ENCODE peak calls at places on chromosome 10, in seven cellular contexts. One of them, this sample, is unnamed.

GRCh38 chr10:129678186-129678585 is 211.1 kb downstream of the MGMT start:
- DNase-seq in Panc1: no peak
- DNase-seq in cardiac fibroblast: no peak
- DNase-seq in sigmoid colon: no peak
- DNase-seq in left ventricle myocardium inferior: no peak
- DNase-seq in breast epithelium: no peak
- DNase-seq in GM13977: no peak
- DNase-seq in this sample: no peak

GRCh38 chr10:42963302-42963701 is 113.6 kb upstream of the RET start:
- DNase-seq in GM13977: no peak
- DNase-seq in Panc1: no peak
- DNase-seq in breast epithelium: no peak
- DNase-seq in cardiac fibroblast: no peak
- DNase-seq in left ventricle myocardium inferior: peak
- DNase-seq in sigmoid colon: peak
- DNase-seq in this sample: no peak

GRCh38 chr10:108899686-108900085 is 1023.6 kb downstream of the XPNPEP1 start:
- DNase-seq in breast epithelium: no peak
- DNase-seq in GM13977: no peak
- DNase-seq in Panc1: no peak
- DNase-seq in left ventricle myocardium inferior: no peak
- DNase-seq in sigmoid colon: no peak
- DNase-seq in cardiac fibroblast: no peak
- DNase-seq in this sample: no peak

GRCh38 chr10:7789390-7789789 is 1.4 kb downstream of the ATP5F1C start:
- DNase-seq in GM13977: no peak
- DNase-seq in Panc1: no peak
- DNase-seq in sigmoid colon: no peak
- DNase-seq in cardiac fibroblast: peak
- DNase-seq in left ventricle myocardium inferior: peak
- DNase-seq in breast epithelium: no peak
- DNase-seq in this sample: peak

GRCh38 chr10:132971448-132972148 is 29.2 kb upstream of the CFAP46 start:
- DNase-seq in GM13977: no peak
- DNase-seq in breast epithelium: no peak
- DNase-seq in Panc1: no peak
- DNase-seq in sigmoid colon: peak
- DNase-seq in left ventricle myocardium inferior: no peak
- DNase-seq in cardiac fibroblast: no peak
- DNase-seq in this sample: no peak

GRCh38 chr10:101236376-101237079 is 7.3 kb upstream of the LBX1 start:
- DNase-seq in cardiac fibroblast: no peak
- DNase-seq in breast epithelium: no peak
- DNase-seq in GM13977: no peak
- DNase-seq in Panc1: no peak
- DNase-seq in sigmoid colon: no peak
- DNase-seq in left ventricle myocardium inferior: no peak
- DNase-seq in this sample: no peak

GRCh38 chr10:593421-593820 is 96.0 kb downstream of the DIP2C start:
- DNase-seq in cardiac fibroblast: no peak
- DNase-seq in GM13977: no peak
- DNase-seq in Panc1: no peak
- DNase-seq in breast epithelium: no peak
- DNase-seq in sigmoid colon: no peak
- DNase-seq in left ventricle myocardium inferior: no peak
- DNase-seq in this sample: no peak

GRCh38 chr10:72184156-72184555 is 31.7 kb upstream of the ANAPC16 start:
- DNase-seq in GM13977: no peak
- DNase-seq in Panc1: no peak
- DNase-seq in sigmoid colon: no peak
- DNase-seq in cardiac fibroblast: no peak
- DNase-seq in breast epithelium: no peak
- DNase-seq in left ventricle myocardium inferior: no peak
- DNase-seq in this sample: no peak

GRCh38 chr10:126461289-126461688 is 73.0 kb upstream of the ADAM12 start:
- DNase-seq in left ventricle myocardium inferior: no peak
- DNase-seq in breast epithelium: no peak
- DNase-seq in GM13977: no peak
- DNase-seq in Panc1: no peak
- DNase-seq in sigmoid colon: no peak
- DNase-seq in cardiac fibroblast: no peak
- DNase-seq in this sample: no peak

GRCh38 chr10:126456632-126457031 is 68.4 kb upstream of the ADAM12 start:
- DNase-seq in sigmoid colon: no peak
- DNase-seq in breast epithelium: no peak
- DNase-seq in left ventricle myocardium inferior: no peak
- DNase-seq in Panc1: no peak
- DNase-seq in GM13977: no peak
- DNase-seq in cardiac fibroblast: no peak
- DNase-seq in this sample: no peak

GRCh38 chr10:126459878-126460481 is 71.7 kb upstream of the ADAM12 start:
- DNase-seq in GM13977: no peak
- DNase-seq in cardiac fibroblast: peak
- DNase-seq in Panc1: peak
- DNase-seq in left ventricle myocardium inferior: no peak
- DNase-seq in breast epithelium: no peak
- DNase-seq in sigmoid colon: no peak
- DNase-seq in this sample: peak

GRCh38 chr10:126458453-126458852 is 70.2 kb upstream of the ADAM12 start:
- DNase-seq in Panc1: no peak
- DNase-seq in left ventricle myocardium inferior: no peak
- DNase-seq in breast epithelium: no peak
- DNase-seq in sigmoid colon: no peak
- DNase-seq in cardiac fibroblast: peak
- DNase-seq in GM13977: no peak
- DNase-seq in this sample: no peak

DNA sequence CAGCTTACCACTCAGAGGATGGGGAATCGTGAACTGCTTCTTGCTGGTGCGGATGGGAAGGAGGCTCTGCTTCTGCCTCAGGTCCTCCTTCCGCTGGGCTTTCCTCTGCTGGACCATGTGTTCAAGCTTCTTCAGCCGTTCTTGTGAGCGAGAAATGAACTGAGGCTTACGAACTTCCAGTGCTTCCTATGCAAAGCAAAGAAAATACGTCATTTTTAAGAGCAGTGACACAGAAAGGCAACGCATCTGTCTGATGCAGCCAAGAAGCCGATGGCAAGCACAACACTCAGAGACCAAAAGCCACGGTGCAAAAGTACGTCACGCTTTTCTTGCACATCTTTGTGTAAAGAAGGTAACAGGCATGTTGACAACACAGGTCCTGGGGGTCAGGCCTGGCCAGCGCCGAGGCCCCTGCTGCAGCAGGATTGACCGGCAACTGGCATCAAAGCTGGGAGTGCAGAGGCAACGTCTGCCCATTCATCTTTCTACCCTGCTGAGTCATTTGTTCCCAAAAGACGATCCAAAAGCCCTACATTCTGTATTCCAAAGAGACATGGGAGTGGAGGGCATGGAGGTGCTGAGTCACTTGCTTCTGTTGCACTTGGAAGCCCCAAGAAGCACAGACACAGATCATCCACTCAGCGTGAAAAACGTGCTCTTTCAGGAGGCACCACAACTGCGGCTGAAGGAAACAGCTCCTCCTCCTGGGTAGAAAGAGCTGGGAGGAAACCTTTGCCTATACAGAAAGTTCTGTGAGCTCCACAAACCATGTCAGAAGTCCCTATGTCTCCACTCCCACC is 71.0 kb upstream of the ADAM12 start:
- DNase-seq in cardiac fibroblast: peak
- DNase-seq in breast epithelium: no peak
- DNase-seq in left ventricle myocardium inferior: no peak
- DNase-seq in Panc1: no peak
- DNase-seq in sigmoid colon: no peak
- DNase-seq in GM13977: no peak
- DNase-seq in this sample: no peak
- TF ChIP-seq CTCF in cardiac fibroblast: peak
- TF ChIP-seq CTCF in breast epithelium: no peak
- TF ChIP-seq CTCF in left ventricle myocardium inferior: no peak
- TF ChIP-seq CTCF in Panc1: no peak
- TF ChIP-seq CTCF in sigmoid colon: no peak
- TF ChIP-seq CTCF in GM13977: no peak
- TF ChIP-seq CTCF in this sample: no peak

GRCh38 chr10:47245731-47246350 is 54.2 kb upstream of the GDF10 start:
- DNase-seq in sigmoid colon: peak
- DNase-seq in Panc1: no peak
- DNase-seq in left ventricle myocardium inferior: no peak
- DNase-seq in GM13977: no peak
- DNase-seq in cardiac fibroblast: no peak
- DNase-seq in breast epithelium: no peak
- DNase-seq in this sample: no peak

GRCh38 chr10:47248436-47249090 is 51.4 kb upstream of the GDF10 start:
- DNase-seq in breast epithelium: no peak
- DNase-seq in left ventricle myocardium inferior: no peak
- DNase-seq in Panc1: no peak
- DNase-seq in GM13977: no peak
- DNase-seq in cardiac fibroblast: no peak
- DNase-seq in sigmoid colon: peak
- DNase-seq in this sample: no peak

GRCh38 chr10:47249881-47250280 is 50.1 kb upstream of the GDF10 start:
- DNase-seq in sigmoid colon: no peak
- DNase-seq in GM13977: no peak
- DNase-seq in Panc1: no peak
- DNase-seq in left ventricle myocardium inferior: no peak
- DNase-seq in cardiac fibroblast: no peak
- DNase-seq in breast epithelium: no peak
- DNase-seq in this sample: no peak

GRCh38 chr10:47246409-47247189 is 53.4 kb upstream of the GDF10 start:
- DNase-seq in breast epithelium: no peak
- DNase-seq in Panc1: no peak
- DNase-seq in GM13977: no peak
- DNase-seq in left ventricle myocardium inferior: no peak
- DNase-seq in cardiac fibroblast: no peak
- DNase-seq in sigmoid colon: peak
- DNase-seq in this sample: no peak

DNA sequence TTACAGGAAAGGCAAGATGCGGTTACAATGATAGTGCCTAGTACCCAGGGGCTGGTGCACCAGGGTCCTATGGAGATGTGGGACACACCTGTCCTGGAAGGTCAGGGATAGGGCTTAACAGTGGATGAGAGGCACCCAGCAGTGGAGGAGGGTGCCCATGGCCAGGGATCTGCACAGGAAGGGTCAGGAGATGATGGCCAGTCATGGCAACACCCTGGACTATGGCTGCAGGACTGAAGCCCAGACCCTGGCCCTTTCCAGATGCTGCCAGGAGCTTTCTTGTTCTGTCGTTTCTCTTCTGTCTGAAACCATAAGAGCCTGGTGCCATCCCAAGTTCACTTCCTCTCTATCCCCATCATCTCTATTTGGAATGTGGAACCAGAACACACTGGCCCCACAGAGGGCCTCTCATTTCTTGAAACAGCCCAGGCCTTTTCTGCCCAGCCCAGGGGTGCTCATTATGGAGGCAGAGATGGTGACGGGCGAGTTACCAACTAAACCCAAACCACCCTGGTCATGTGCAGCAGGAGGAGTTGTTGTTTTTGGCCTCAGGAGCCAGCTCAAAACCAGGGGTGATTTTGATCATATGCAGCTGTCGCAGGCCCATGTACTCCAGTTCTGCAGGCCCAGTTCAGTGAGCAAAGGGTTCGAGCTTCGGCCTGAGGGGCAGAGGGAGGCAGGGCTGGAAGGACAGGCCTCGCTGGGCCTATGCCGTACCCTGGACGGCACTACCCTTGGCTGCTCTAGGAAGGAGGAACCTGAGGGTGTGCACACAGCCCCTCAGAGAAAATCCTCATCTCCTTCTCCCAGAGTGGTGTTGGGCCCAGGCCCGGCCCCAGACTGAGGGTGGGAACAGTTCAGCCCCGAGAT is 52.6 kb upstream of the GDF10 start:
- DNase-seq in sigmoid colon: peak
- DNase-seq in Panc1: no peak
- DNase-seq in left ventricle myocardium inferior: no peak
- DNase-seq in GM13977: no peak
- DNase-seq in cardiac fibroblast: no peak
- DNase-seq in breast epithelium: no peak
- DNase-seq in this sample: no peak
- TF ChIP-seq CTCF in sigmoid colon: no peak
- TF ChIP-seq CTCF in Panc1: no peak
- TF ChIP-seq CTCF in left ventricle myocardium inferior: no peak
- TF ChIP-seq CTCF in GM13977: no peak
- TF ChIP-seq CTCF in cardiac fibroblast: no peak
- TF ChIP-seq CTCF in breast epithelium: no peak
- TF ChIP-seq CTCF in this sample: no peak

DNA sequence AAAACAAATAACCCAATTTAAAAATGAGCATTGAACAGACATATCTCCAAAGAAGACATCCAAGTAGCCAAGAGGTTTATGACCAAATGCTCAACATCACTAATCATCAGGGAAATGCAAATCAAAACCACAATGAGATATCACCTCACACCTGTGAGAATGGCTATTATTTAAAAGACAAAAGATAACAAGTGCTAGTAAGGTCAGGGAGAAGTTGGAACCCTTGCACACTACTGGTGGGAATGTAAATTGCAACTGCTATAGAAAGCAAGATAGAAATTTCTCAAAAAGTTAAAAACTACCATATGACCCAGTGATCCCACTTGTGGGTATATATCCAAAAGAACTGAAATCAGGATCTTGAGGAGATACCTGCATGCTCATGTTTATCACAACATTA is 49.5 kb downstream of the SGMS1 start:
- DNase-seq in Panc1: no peak
- DNase-seq in sigmoid colon: no peak
- DNase-seq in GM13977: no peak
- DNase-seq in cardiac fibroblast: no peak
- DNase-seq in left ventricle myocardium inferior: no peak
- DNase-seq in breast epithelium: no peak
- DNase-seq in this sample: no peak
- TF ChIP-seq CTCF in Panc1: peak
- TF ChIP-seq CTCF in sigmoid colon: no peak
- TF ChIP-seq CTCF in GM13977: no peak
- TF ChIP-seq CTCF in cardiac fibroblast: peak
- TF ChIP-seq CTCF in left ventricle myocardium inferior: peak
- TF ChIP-seq CTCF in breast epithelium: no peak
- TF ChIP-seq CTCF in this sample: no peak

GRCh38 chr10:63204667-63205391 is 71.7 kb downstream of the NRBF2 start:
- DNase-seq in breast epithelium: no peak
- DNase-seq in sigmoid colon: no peak
- DNase-seq in Panc1: no peak
- DNase-seq in left ventricle myocardium inferior: no peak
- DNase-seq in cardiac fibroblast: no peak
- DNase-seq in GM13977: no peak
- DNase-seq in this sample: no peak

GRCh38 chr10:63197304-63198092 is 64.4 kb downstream of the NRBF2 start:
- DNase-seq in Panc1: no peak
- DNase-seq in breast epithelium: no peak
- DNase-seq in sigmoid colon: no peak
- DNase-seq in left ventricle myocardium inferior: no peak
- DNase-seq in GM13977: no peak
- DNase-seq in cardiac fibroblast: peak
- DNase-seq in this sample: no peak

GRCh38 chr10:63200416-63200815 is 67.3 kb downstream of the NRBF2 start:
- DNase-seq in Panc1: no peak
- DNase-seq in breast epithelium: no peak
- DNase-seq in sigmoid colon: no peak
- DNase-seq in GM13977: no peak
- DNase-seq in left ventricle myocardium inferior: no peak
- DNase-seq in cardiac fibroblast: no peak
- DNase-seq in this sample: no peak

GRCh38 chr10:63199716-63200115 is 66.6 kb downstream of the NRBF2 start:
- DNase-seq in breast epithelium: no peak
- DNase-seq in Panc1: no peak
- DNase-seq in cardiac fibroblast: no peak
- DNase-seq in GM13977: no peak
- DNase-seq in sigmoid colon: no peak
- DNase-seq in left ventricle myocardium inferior: no peak
- DNase-seq in this sample: no peak

GRCh38 chr10:63201118-63201517 is 68.0 kb downstream of the NRBF2 start:
- DNase-seq in breast epithelium: no peak
- DNase-seq in cardiac fibroblast: no peak
- DNase-seq in GM13977: no peak
- DNase-seq in Panc1: no peak
- DNase-seq in sigmoid colon: no peak
- DNase-seq in left ventricle myocardium inferior: no peak
- DNase-seq in this sample: no peak
- TF ChIP-seq CTCF in breast epithelium: no peak
- TF ChIP-seq CTCF in cardiac fibroblast: no peak
- TF ChIP-seq CTCF in GM13977: no peak
- TF ChIP-seq CTCF in Panc1: no peak
- TF ChIP-seq CTCF in sigmoid colon: no peak
- TF ChIP-seq CTCF in left ventricle myocardium inferior: no peak
- TF ChIP-seq CTCF in this sample: no peak